ENCODE peak calls at places on chromosomes 12 and 14, in four cellular contexts. L, K, P and A are unnamed samples.

GRCh38 chr12:47943492-47944359 is 19.7 kb upstream of the TMEM106C start:
- DNase-seq in K (no peak), P (no peak), L (no peak), A (peak)

GRCh38 chr14:92759300-92759678 is 10.9 kb upstream of the LGMN start:
- DNase-seq in P (no peak), L (no peak), K (no peak), A (peak)

GRCh38 chr14:68011629-68012028 is 192.1 kb downstream of the RAD51B start:
- DNase-seq in P (no peak), L (no peak), K (no peak), A (no peak)

GRCh38 chr12:89461649-89462612 is 62.7 kb downstream of the GALNT4 start:
- DNase-seq in K (no peak), P (no peak), L (peak), A (peak)

GRCh38 chr12:54195736-54196347 is 7.1 kb upstream of the SMUG1 start:
- DNase-seq in L (no peak), K (no peak), P (no peak), A (no peak)

GRCh38 chr12:119235352-119235751 is 56.6 kb downstream of the HSPB8 start:
- DNase-seq in P (no peak), L (no peak), K (no peak), A (no peak)

GRCh38 chr14:50667491-50668007 is 557 bp downstream of the SAV1 start:
- DNase-seq in L (no peak), P (no peak), K (no peak), A (peak)

GRCh38 chr12:2481951-2482350 is 312.8 kb upstream of the FKBP4 start:
- DNase-seq in P (peak), K (no peak), L (no peak), A (no peak)

GRCh38 chr12:62123721-62124203 is 136.4 kb upstream of the USP15 start:
- DNase-seq in K (peak), L (peak), P (no peak), A (peak)

GRCh38 chr12:78725951-78726550 is 138.5 kb upstream of the SYT1 start:
- DNase-seq in K (no peak), P (no peak), L (no peak), A (no peak)

GRCh38 chr12:52139579-52140062 is 52.2 kb downstream of the KRT80 start:
- DNase-seq in L (no peak), P (no peak), K (no peak), A (no peak)

GRCh38 chr14:51121096-51121495 is 26.2 kb upstream of the TRIM9 start:
- DNase-seq in P (no peak), L (no peak), K (no peak), A (no peak)

GRCh38 chr12:130803707-130804106 is 35.3 kb downstream of the STX2 start:
- DNase-seq in K (no peak), P (no peak), L (no peak), A (no peak)

DNA sequence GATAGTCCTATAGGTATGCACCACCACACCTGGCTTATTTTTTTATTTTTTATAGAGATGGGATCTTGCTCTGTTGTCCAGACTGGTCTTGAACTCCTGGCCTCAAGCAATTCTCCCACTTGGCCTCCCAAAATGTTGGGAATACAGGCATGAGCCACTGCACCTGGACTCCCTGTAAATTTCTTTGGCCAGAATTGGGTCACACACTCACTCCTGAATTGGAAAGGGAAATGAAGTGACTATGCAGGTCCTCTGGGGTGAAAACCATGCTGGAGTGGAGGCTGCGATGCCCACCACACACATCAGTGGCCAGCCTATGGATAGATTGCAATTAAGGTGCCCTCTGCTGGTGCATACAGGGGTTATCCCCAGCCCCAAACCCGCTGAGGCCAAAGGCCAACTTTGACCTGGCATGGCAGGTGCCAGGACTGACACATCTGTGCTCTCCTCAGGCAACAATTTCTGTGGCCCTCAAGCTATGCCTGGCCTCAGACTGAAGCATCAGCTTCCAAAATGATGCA is 125.6 kb downstream of the SLC38A6 start:
- DNase-seq in L (no peak), K (no peak), P (no peak), A (no peak)
- TF ChIP-seq CTCF in L (peak), K (no peak), P (no peak), A (peak)

GRCh38 chr12:5556033-5556614 is 124.2 kb downstream of the NTF3 start:
- DNase-seq in L (no peak), P (no peak), K (no peak), A (peak)
- TF ChIP-seq CTCF in L (peak), P (no peak), K (peak), A (peak)

GRCh38 chr12:38053655-38054464 is 262.7 kb upstream of the ALG10B start:
- DNase-seq in L (no peak), K (no peak), P (no peak), A (no peak)
- TF ChIP-seq CTCF in L (no peak), K (no peak), P (no peak), A (peak)

GRCh38 chr14:30260772-30261607 is 298.0 kb upstream of the G2E3 start:
- DNase-seq in P (no peak), K (no peak), L (no peak), A (no peak)
- TF ChIP-seq CTCF in P (no peak), K (no peak), L (no peak), A (no peak)

GRCh38 chr12:76552343-76552938 is 7.1 kb downstream of the OSBPL8 start:
- DNase-seq in K (no peak), P (no peak), L (no peak), A (no peak)
- TF ChIP-seq CTCF in K (no peak), P (no peak), L (no peak), A (no peak)

GRCh38 chr12:116633515-116633914 is 74.3 kb downstream of the MAP1LC3B2 start:
- DNase-seq in P (no peak), L (no peak), K (no peak), A (no peak)
- TF ChIP-seq CTCF in P (no peak), L (no peak), K (no peak), A (no peak)

GRCh38 chr12:125032466-125033152 is 32.6 kb upstream of the AACS start:
- DNase-seq in K (no peak), P (no peak), L (no peak), A (no peak)
- TF ChIP-seq CTCF in K (no peak), P (no peak), L (no peak), A (no peak)

GRCh38 chr12:111295176-111295575 is 73.7 kb downstream of the PHETA1 start:
- DNase-seq in K (no peak), L (no peak), P (no peak), A (no peak)

GRCh38 chr12:111296906-111297463 is 71.9 kb downstream of the PHETA1 start:
- DNase-seq in P (no peak), L (no peak), K (no peak), A (no peak)

GRCh38 chr12:111297703-111298426 is 71.0 kb downstream of the PHETA1 start:
- DNase-seq in K (no peak), P (no peak), L (no peak), A (no peak)

GRCh38 chr12:111303531-111303930 is 65.4 kb downstream of the PHETA1 start:
- DNase-seq in K (no peak), P (no peak), L (no peak), A (no peak)

DNA sequence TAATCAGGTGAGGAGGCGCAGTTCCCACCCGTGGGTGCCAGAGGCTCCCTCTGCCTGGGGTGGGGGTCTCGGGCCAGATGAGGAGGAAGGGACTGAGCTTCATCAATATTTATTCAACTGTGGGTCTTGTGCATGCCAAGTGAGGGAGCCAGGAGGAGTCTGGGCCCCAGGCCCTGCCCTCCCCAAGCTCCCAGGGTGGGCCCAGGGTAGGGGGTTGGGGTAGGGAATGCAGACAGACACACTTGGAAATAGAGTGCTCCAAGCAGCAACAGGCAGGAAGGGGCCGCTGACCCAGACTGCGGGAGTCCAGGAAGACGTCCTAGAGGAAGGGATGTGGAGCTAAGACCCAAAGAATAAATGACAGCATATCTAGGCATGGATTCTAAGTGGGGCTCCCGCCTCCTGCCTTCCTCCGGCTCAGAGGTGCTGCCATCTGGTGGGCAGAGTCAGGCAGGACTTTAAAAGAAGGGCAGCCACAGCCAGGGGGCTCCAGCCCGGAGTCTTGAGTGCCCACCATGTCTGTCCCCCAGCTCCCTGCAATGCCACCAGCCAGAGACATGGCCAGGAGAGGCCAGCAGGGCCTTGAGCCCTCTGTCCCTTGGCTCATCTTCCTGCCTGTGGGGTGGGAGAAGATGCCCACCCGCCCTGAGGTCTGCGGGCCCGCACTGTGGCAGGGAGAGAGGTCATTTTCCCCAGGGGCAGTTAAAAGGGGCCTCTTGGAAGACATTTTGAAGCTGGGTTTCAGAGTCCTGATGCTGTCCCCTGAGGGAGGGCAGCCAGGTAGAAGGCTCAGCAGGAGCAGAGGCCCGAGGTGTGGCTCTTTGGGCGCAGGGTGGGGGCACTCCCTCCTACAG is 70.1 kb downstream of the PHETA1 start:
- DNase-seq in L (peak), P (no peak), K (no peak), A (peak)
- TF ChIP-seq CTCF in L (peak), P (no peak), K (peak), A (peak)

DNA sequence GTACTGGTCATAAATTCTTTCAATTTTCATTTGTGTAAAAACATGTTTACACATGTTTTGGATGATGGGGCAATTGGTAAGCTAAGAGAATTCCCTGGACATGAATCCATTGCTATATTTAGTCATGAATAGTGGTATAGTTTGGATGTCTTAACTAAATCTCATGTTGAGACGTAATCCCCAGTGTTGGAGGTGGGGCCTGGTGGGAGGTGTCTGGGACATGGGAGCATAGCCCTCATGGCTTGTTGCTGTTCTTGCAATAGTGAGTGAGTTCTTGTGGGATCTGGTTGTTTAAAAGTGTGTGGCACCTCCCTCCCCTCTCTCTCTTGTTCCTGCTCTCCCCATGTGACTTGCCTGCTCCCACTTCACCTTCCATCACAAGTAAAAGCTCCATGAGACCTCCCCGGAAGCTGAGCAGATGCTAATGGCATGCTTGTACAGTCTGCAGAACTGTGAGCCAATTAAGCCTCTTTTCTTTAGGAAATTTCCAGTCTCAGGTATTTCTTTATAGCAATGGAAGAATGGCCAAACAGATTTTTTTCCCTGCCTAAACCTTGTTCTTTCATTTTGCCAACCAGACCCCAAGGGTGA is 33.6 kb downstream of the CTSG start:
- DNase-seq in L (no peak), P (no peak), K (no peak), A (peak)
- TF ChIP-seq CTCF in L (no peak), P (no peak), K (no peak), A (no peak)

GRCh38 chr14:69963966-69964365 is 84.8 kb downstream of the SMOC1 start:
- DNase-seq in L (no peak), P (peak), K (no peak), A (no peak)
- TF ChIP-seq CTCF in L (no peak), P (no peak), K (no peak), A (no peak)